ENCODE peak calls at places on chromosome 13, in nine cellular contexts. One of them, this sample, is unnamed.

GRCh38 chr13:43874512-43875092 is 4.9 kb downstream of the CCDC122 start:
- DNase-seq in CD8-positive, alpha-beta memory T cell: peak; percentile 15
- DNase-seq in A673: peak; percentile 43
- DNase-seq in ovary: no peak
- DNase-seq in mesendoderm: peak; percentile 25
- DNase-seq in thoracic aorta: no peak
- DNase-seq in A549: no peak
- DNase-seq in aorta: no peak
- DNase-seq in IMR-90: peak; percentile 54
- DNase-seq in this sample: no peak

GRCh38 chr13:99746857-99747710 is 224.5 kb downstream of the ZIC5 start:
- DNase-seq in IMR-90: no peak
- DNase-seq in mesendoderm: no peak
- DNase-seq in aorta: no peak
- DNase-seq in A673: no peak
- DNase-seq in ovary: no peak
- DNase-seq in CD8-positive, alpha-beta memory T cell: no peak
- DNase-seq in A549: no peak
- DNase-seq in thoracic aorta: no peak
- DNase-seq in this sample: no peak

GRCh38 chr13:72137782-72138181 is 270.8 kb upstream of the DACH1 start:
- DNase-seq in IMR-90: no peak
- DNase-seq in CD8-positive, alpha-beta memory T cell: no peak
- DNase-seq in thoracic aorta: no peak
- DNase-seq in ovary: no peak
- DNase-seq in mesendoderm: no peak
- DNase-seq in A673: no peak
- DNase-seq in A549: no peak
- DNase-seq in aorta: no peak
- DNase-seq in this sample: no peak

GRCh38 chr13:36818483-36819063 is 449 bp upstream of the RFXAP start:
- DNase-seq in thoracic aorta: no peak
- DNase-seq in A673: no peak
- DNase-seq in A549: no peak
- DNase-seq in aorta: no peak
- DNase-seq in IMR-90: no peak
- DNase-seq in ovary: no peak
- DNase-seq in CD8-positive, alpha-beta memory T cell: no peak
- DNase-seq in mesendoderm: no peak
- DNase-seq in this sample: no peak

GRCh38 chr13:114313061-114313860 is 1.0 kb upstream of the CHAMP1 start:
- DNase-seq in thoracic aorta: no peak
- DNase-seq in A673: no peak
- DNase-seq in A549: peak; percentile 11
- DNase-seq in mesendoderm: peak; percentile 40
- DNase-seq in IMR-90: peak; percentile 51
- DNase-seq in CD8-positive, alpha-beta memory T cell: peak; percentile 2
- DNase-seq in ovary: no peak
- DNase-seq in aorta: no peak
- DNase-seq in this sample: no peak

GRCh38 chr13:49637989-49638388 is 9.7 kb downstream of the ARL11 start:
- DNase-seq in aorta: no peak
- DNase-seq in A673: no peak
- DNase-seq in IMR-90: no peak
- DNase-seq in A549: no peak
- DNase-seq in CD8-positive, alpha-beta memory T cell: no peak
- DNase-seq in mesendoderm: no peak
- DNase-seq in thoracic aorta: no peak
- DNase-seq in ovary: no peak
- DNase-seq in this sample: no peak

GRCh38 chr13:99657848-99658265 is 156.6 kb downstream of the TM9SF2 start:
- DNase-seq in A673: peak; percentile 73
- DNase-seq in CD8-positive, alpha-beta memory T cell: peak; percentile 24
- DNase-seq in ovary: peak; percentile 34
- DNase-seq in aorta: peak; percentile 53
- DNase-seq in thoracic aorta: no peak
- DNase-seq in A549: peak; percentile 48
- DNase-seq in IMR-90: no peak
- DNase-seq in mesendoderm: peak; percentile 74
- DNase-seq in this sample: peak; percentile 10

GRCh38 chr13:24052547-24052981 is 108.0 kb upstream of the SPATA13 start:
- DNase-seq in IMR-90: peak; percentile 30
- DNase-seq in ovary: peak; percentile 64
- DNase-seq in A549: no peak
- DNase-seq in CD8-positive, alpha-beta memory T cell: no peak
- DNase-seq in aorta: no peak
- DNase-seq in A673: peak; percentile 27
- DNase-seq in thoracic aorta: no peak
- DNase-seq in mesendoderm: no peak
- DNase-seq in this sample: no peak

GRCh38 chr13:21043898-21044297 is 17.5 kb downstream of the LATS2 start:
- DNase-seq in thoracic aorta: no peak
- DNase-seq in mesendoderm: no peak
- DNase-seq in aorta: no peak
- DNase-seq in ovary: no peak
- DNase-seq in A549: no peak
- DNase-seq in CD8-positive, alpha-beta memory T cell: no peak
- DNase-seq in IMR-90: peak; percentile 96
- DNase-seq in A673: peak; percentile 70
- DNase-seq in this sample: no peak

GRCh38 chr13:113917523-113918371 is 53.9 kb upstream of the GAS6 start:
- DNase-seq in ovary: no peak
- DNase-seq in mesendoderm: no peak
- DNase-seq in thoracic aorta: no peak
- DNase-seq in aorta: no peak
- DNase-seq in A673: no peak
- DNase-seq in A549: no peak
- DNase-seq in IMR-90: no peak
- DNase-seq in CD8-positive, alpha-beta memory T cell: no peak
- DNase-seq in this sample: no peak

GRCh38 chr13:104648291-104648690 is 1582.1 kb upstream of the SLC10A2 start:
- DNase-seq in ovary: no peak
- DNase-seq in CD8-positive, alpha-beta memory T cell: no peak
- DNase-seq in mesendoderm: no peak
- DNase-seq in thoracic aorta: no peak
- DNase-seq in A673: no peak
- DNase-seq in A549: no peak
- DNase-seq in aorta: no peak
- DNase-seq in IMR-90: no peak
- DNase-seq in this sample: no peak

GRCh38 chr13:98632971-98633370 is 56.1 kb upstream of the STK24 start:
- DNase-seq in thoracic aorta: no peak
- DNase-seq in ovary: no peak
- DNase-seq in CD8-positive, alpha-beta memory T cell: no peak
- DNase-seq in A549: no peak
- DNase-seq in aorta: no peak
- DNase-seq in mesendoderm: no peak
- DNase-seq in IMR-90: peak; percentile 5
- DNase-seq in A673: no peak
- DNase-seq in this sample: no peak

GRCh38 chr13:99196466-99197256 is 4.0 kb upstream of the UBAC2 start:
- DNase-seq in IMR-90: no peak
- DNase-seq in A673: no peak
- DNase-seq in thoracic aorta: no peak
- DNase-seq in ovary: no peak
- DNase-seq in A549: no peak
- DNase-seq in CD8-positive, alpha-beta memory T cell: peak; percentile 34
- DNase-seq in aorta: no peak
- DNase-seq in mesendoderm: no peak
- DNase-seq in this sample: no peak

GRCh38 chr13:106052200-106052767 is 483.2 kb downstream of the EFNB2 start:
- DNase-seq in mesendoderm: no peak
- DNase-seq in CD8-positive, alpha-beta memory T cell: no peak
- DNase-seq in IMR-90: peak; percentile 48
- DNase-seq in thoracic aorta: no peak
- DNase-seq in ovary: no peak
- DNase-seq in A549: no peak
- DNase-seq in aorta: no peak
- DNase-seq in A673: no peak
- DNase-seq in this sample: no peak

GRCh38 chr13:80083097-80083429 is 257.9 kb downstream of the SPRY2 start:
- DNase-seq in mesendoderm: no peak
- DNase-seq in A549: no peak
- DNase-seq in A673: peak; percentile 82
- DNase-seq in CD8-positive, alpha-beta memory T cell: no peak
- DNase-seq in aorta: no peak
- DNase-seq in thoracic aorta: no peak
- DNase-seq in ovary: no peak
- DNase-seq in IMR-90: no peak
- DNase-seq in this sample: no peak

GRCh38 chr13:77719128-77719527 is 21.6 kb downstream of the SLAIN1 start:
- DNase-seq in IMR-90: no peak
- DNase-seq in thoracic aorta: no peak
- DNase-seq in aorta: no peak
- DNase-seq in A673: no peak
- DNase-seq in CD8-positive, alpha-beta memory T cell: no peak
- DNase-seq in mesendoderm: no peak
- DNase-seq in ovary: no peak
- DNase-seq in A549: no peak
- DNase-seq in this sample: no peak

GRCh38 chr13:77717508-77717907 is 20.0 kb downstream of the SLAIN1 start:
- DNase-seq in A549: no peak
- DNase-seq in A673: no peak
- DNase-seq in CD8-positive, alpha-beta memory T cell: no peak
- DNase-seq in mesendoderm: peak; percentile 31
- DNase-seq in thoracic aorta: no peak
- DNase-seq in ovary: no peak
- DNase-seq in aorta: no peak
- DNase-seq in IMR-90: no peak
- DNase-seq in this sample: no peak

GRCh38 chr13:77724092-77724491 is 26.6 kb downstream of the SLAIN1 start:
- DNase-seq in ovary: no peak
- DNase-seq in IMR-90: no peak
- DNase-seq in CD8-positive, alpha-beta memory T cell: peak; percentile 4
- DNase-seq in aorta: no peak
- DNase-seq in A673: no peak
- DNase-seq in thoracic aorta: no peak
- DNase-seq in mesendoderm: no peak
- DNase-seq in A549: no peak
- DNase-seq in this sample: peak; percentile 6

GRCh38 chr13:77715233-77715891 is 17.9 kb downstream of the SLAIN1 start:
- DNase-seq in A549: no peak
- DNase-seq in ovary: no peak
- DNase-seq in CD8-positive, alpha-beta memory T cell: no peak
- DNase-seq in aorta: no peak
- DNase-seq in IMR-90: no peak
- DNase-seq in thoracic aorta: no peak
- DNase-seq in A673: no peak
- DNase-seq in mesendoderm: no peak
- DNase-seq in this sample: no peak

DNA sequence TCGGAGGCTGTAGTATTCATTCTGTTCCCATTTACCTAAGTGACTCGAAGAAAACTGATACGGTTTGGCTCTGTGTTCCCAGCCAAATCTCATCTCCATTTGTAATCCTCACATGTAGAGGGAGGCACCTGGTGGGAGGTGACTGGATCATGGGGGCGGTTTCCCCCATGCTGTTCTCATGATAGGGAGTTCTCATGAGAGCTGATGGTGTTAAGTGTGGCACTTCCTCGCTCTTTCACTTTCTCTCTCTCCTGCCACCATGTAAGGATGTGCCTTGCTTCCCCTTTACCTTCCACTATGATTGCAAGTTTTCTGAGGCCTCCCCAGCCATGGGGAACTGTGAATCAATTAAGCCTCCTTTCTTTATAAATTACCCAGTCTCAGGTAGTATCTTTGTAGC is 23.5 kb downstream of the SLAIN1 start:
- DNase-seq in mesendoderm: peak; percentile 57
- DNase-seq in IMR-90: no peak
- DNase-seq in thoracic aorta: no peak
- DNase-seq in A673: no peak
- DNase-seq in A549: no peak
- DNase-seq in aorta: no peak
- DNase-seq in CD8-positive, alpha-beta memory T cell: no peak
- DNase-seq in ovary: no peak
- DNase-seq in this sample: no peak
- H3K27ac ChIP-seq in mesendoderm: no peak overlapping the region
- H3K27ac ChIP-seq in IMR-90: no peak overlapping the region
- H3K27ac ChIP-seq in thoracic aorta: no peak overlapping the region
- H3K27ac ChIP-seq in A673: no peak overlapping the region
- H3K27ac ChIP-seq in A549: no peak overlapping the region
- H3K27ac ChIP-seq in aorta: no peak overlapping the region
- H3K27ac ChIP-seq in CD8-positive, alpha-beta memory T cell: no peak overlapping the region
- H3K27ac ChIP-seq in ovary: no peak overlapping the region
- H3K27ac ChIP-seq in this sample: no peak overlapping the region

DNA sequence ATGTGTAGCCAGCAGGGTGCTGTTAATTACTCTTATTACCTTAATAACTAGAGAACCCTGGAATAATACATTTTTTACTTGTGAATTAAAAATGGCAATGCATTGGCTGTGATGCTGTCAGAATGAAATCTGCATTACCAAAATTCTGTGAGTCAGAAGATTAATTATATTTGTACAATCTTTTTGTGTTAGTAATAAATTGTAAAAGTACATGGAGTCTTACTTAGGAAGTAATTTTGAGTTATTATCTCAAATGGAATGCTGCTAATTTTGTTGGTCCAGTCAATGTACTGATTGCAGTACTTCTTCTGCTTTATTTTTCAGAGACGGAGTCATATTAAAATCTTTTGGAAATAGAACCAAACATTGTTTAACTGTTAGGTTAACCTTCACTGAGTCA is 152.0 kb upstream of the SLC10A2 start:
- DNase-seq in A673: no peak
- DNase-seq in CD8-positive, alpha-beta memory T cell: no peak
- DNase-seq in A549: no peak
- DNase-seq in ovary: no peak
- DNase-seq in aorta: no peak
- DNase-seq in IMR-90: no peak
- DNase-seq in thoracic aorta: no peak
- DNase-seq in mesendoderm: no peak
- DNase-seq in this sample: no peak
- H3K27ac ChIP-seq in A673: no peak overlapping the region
- H3K27ac ChIP-seq in CD8-positive, alpha-beta memory T cell: no peak overlapping the region
- H3K27ac ChIP-seq in A549: no peak overlapping the region
- H3K27ac ChIP-seq in ovary: no peak overlapping the region
- H3K27ac ChIP-seq in aorta: no peak overlapping the region
- H3K27ac ChIP-seq in IMR-90: no peak overlapping the region
- H3K27ac ChIP-seq in thoracic aorta: no peak overlapping the region
- H3K27ac ChIP-seq in mesendoderm: no peak overlapping the region
- H3K27ac ChIP-seq in this sample: no peak overlapping the region

DNA sequence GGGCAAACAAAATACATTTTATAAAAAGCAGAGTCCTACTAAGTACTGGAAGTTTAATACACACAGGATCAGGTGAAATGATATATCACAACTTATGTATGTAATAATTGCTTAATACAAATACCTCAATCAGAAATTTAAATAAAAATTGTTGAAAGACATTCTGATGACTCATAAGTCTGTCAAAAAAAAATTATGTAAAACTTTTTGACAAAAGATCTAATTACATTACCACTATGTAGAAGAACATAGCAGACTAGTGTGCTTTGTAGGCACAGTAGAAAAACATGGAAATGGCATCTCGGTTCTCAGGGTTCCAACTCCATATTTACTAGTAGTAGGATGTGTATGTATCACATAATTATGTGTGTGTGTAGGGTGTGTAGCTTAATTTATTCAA is 156.2 kb downstream of the DNAJC3 start:
- DNase-seq in IMR-90: no peak
- DNase-seq in CD8-positive, alpha-beta memory T cell: no peak
- DNase-seq in A549: no peak
- DNase-seq in mesendoderm: no peak
- DNase-seq in ovary: no peak
- DNase-seq in thoracic aorta: no peak
- DNase-seq in aorta: no peak
- DNase-seq in A673: no peak
- DNase-seq in this sample: no peak
- H3K27ac ChIP-seq in IMR-90: no peak overlapping the region
- H3K27ac ChIP-seq in CD8-positive, alpha-beta memory T cell: no peak overlapping the region
- H3K27ac ChIP-seq in A549: no peak overlapping the region
- H3K27ac ChIP-seq in mesendoderm: no peak overlapping the region
- H3K27ac ChIP-seq in ovary: no peak overlapping the region
- H3K27ac ChIP-seq in thoracic aorta: no peak overlapping the region
- H3K27ac ChIP-seq in aorta: no peak overlapping the region
- H3K27ac ChIP-seq in A673: no peak overlapping the region
- H3K27ac ChIP-seq in this sample: no peak overlapping the region

GRCh38 chr13:97425570-97425969 is 8.4 kb upstream of the RAP2A start:
- DNase-seq in CD8-positive, alpha-beta memory T cell: no peak
- DNase-seq in thoracic aorta: no peak
- DNase-seq in ovary: no peak
- DNase-seq in mesendoderm: no peak
- DNase-seq in A673: no peak
- DNase-seq in aorta: no peak
- DNase-seq in A549: no peak
- DNase-seq in IMR-90: peak; percentile 19
- DNase-seq in this sample: no peak
- H3K27ac ChIP-seq in CD8-positive, alpha-beta memory T cell: no peak overlapping the region
- H3K27ac ChIP-seq in thoracic aorta: no peak overlapping the region
- H3K27ac ChIP-seq in ovary: no peak overlapping the region
- H3K27ac ChIP-seq in mesendoderm: no peak overlapping the region
- H3K27ac ChIP-seq in A673: no peak overlapping the region
- H3K27ac ChIP-seq in aorta: no peak overlapping the region
- H3K27ac ChIP-seq in A549: no peak overlapping the region
- H3K27ac ChIP-seq in IMR-90: no peak overlapping the region
- H3K27ac ChIP-seq in this sample: no peak overlapping the region

This sample was measured in effector memory CD4-positive, alpha-beta T cell.